ENCODE peak calls at places on chromosomes 3 and 15, in five cellular contexts. P, F, O, M and U are unnamed samples.

GRCh38 chr3:69768436-69768835 is 29.2 kb downstream of the MITF start:
- DNase-seq in P (no peak), F (no peak), O (no peak), M (no peak), U (peak)

GRCh38 chr3:189282189-189282588 is 110.4 kb downstream of the TPRG1 start:
- DNase-seq in P (no peak), F (no peak), O (no peak), M (no peak), U (no peak)

GRCh38 chr15:62482715-62483429 is 317.8 kb upstream of the C2CD4B start:
- DNase-seq in P (no peak), F (peak), O (no peak), M (no peak), U (no peak)

GRCh38 chr15:71329041-71329440 is 213.8 kb downstream of the THSD4 start:
- DNase-seq in P (no peak), F (peak), O (no peak), M (no peak), U (no peak)

GRCh38 chr15:47932829-47933696 is 187.7 kb upstream of the SLC24A5 start:
- DNase-seq in P (no peak), F (no peak), O (no peak), M (no peak), U (peak)

GRCh38 chr3:182682263-182683229 is 110.8 kb upstream of the ATP11B start:
- DNase-seq in P (peak), F (peak), O (no peak), M (peak), U (no peak)

GRCh38 chr3:149277338-149277813 is 55.7 kb upstream of the CP start:
- DNase-seq in P (peak), F (peak), O (no peak), M (no peak), U (peak)

GRCh38 chr3:150751781-150752263 is 11.1 kb downstream of the SIAH2 start:
- DNase-seq in P (no peak), F (no peak), O (no peak), M (no peak), U (no peak)

GRCh38 chr3:79937567-79937966 is 169.8 kb upstream of the ROBO1 start:
- DNase-seq in P (no peak), F (peak), O (no peak), M (no peak), U (peak)

GRCh38 chr3:136885357-136886213 is 23.6 kb downstream of the NCK1 start:
- DNase-seq in P (no peak), F (no peak), O (no peak), M (no peak), U (no peak)

GRCh38 chr3:12932347-12932746 is 91.0 kb upstream of the RPL32 start:
- DNase-seq in P (no peak), F (no peak), O (no peak), M (no peak), U (no peak)

GRCh38 chr3:194255252-194256039 is 95.7 kb downstream of the CPN2 start:
- DNase-seq in P (peak), F (no peak), O (no peak), M (no peak), U (no peak)

GRCh38 chr3:50687127-50687751 is 12.5 kb downstream of the DOCK3 start:
- DNase-seq in P (no peak), F (peak), O (no peak), M (no peak), U (peak)

GRCh38 chr3:2735392-2735894 is 374.7 kb downstream of the IL5RA start:
- DNase-seq in P (no peak), F (no peak), O (no peak), M (no peak), U (no peak)

GRCh38 chr3:52277972-52278509 is 408 bp downstream of the WDR82 start:
- DNase-seq in P (no peak), F (no peak), O (no peak), M (peak), U (no peak)

GRCh38 chr15:74954515-74954914 is 2.1 kb downstream of the RPP25 start:
- DNase-seq in P (no peak), F (peak), O (no peak), M (no peak), U (no peak)

GRCh38 chr3:182149594-182149993 is 437.9 kb downstream of the SOX2 start:
- DNase-seq in P (no peak), F (no peak), O (no peak), M (no peak), U (peak)

GRCh38 chr15:57649138-57649537 is 57.4 kb upstream of the POLR2M start:
- DNase-seq in P (no peak), F (no peak), O (peak), M (no peak), U (peak)

GRCh38 chr3:129676985-129677384 is 70.5 kb upstream of the PLXND1 start:
- DNase-seq in P (no peak), F (no peak), O (no peak), M (no peak), U (no peak)

GRCh38 chr3:184175506-184175905 is 851 bp downstream of the AP2M1 start:
- DNase-seq in P (no peak), F (no peak), O (no peak), M (no peak), U (no peak)

GRCh38 chr3:120203016-120203415 is 82.0 kb downstream of the GPR156 start:
- DNase-seq in P (peak), F (no peak), O (peak), M (no peak), U (peak)

GRCh38 chr15:70486451-70487379 is 276.6 kb downstream of the UACA start:
- DNase-seq in P (peak), F (peak), O (peak), M (no peak), U (peak)

GRCh38 chr15:72099155-72099554 is 18.8 kb downstream of the MYO9A start:
- DNase-seq in P (no peak), F (no peak), O (no peak), M (no peak), U (no peak)

GRCh38 chr15:44598892-44599291 is 61.9 kb downstream of the EIF3J start:
- DNase-seq in P (no peak), F (peak), O (no peak), M (no peak), U (peak)

GRCh38 chr3:28612232-28612631 is 263.6 kb upstream of the AZI2 start:
- DNase-seq in P (no peak), F (no peak), O (no peak), M (no peak), U (no peak)